ENCODE peak calls at places on chromosomes 3 and 15, in eight cellular contexts. A, P, L, T, I, J, F and W are unnamed samples.

GRCh38 chr3:4837405-4837804 is 141.8 kb upstream of the BHLHE40 start:
- DNase-seq in J (no peak), F (no peak), A (no peak), T (no peak), L (no peak), P (no peak), I (no peak), W (no peak)

GRCh38 chr3:127006781-127007436 is 24.0 kb downstream of the PLXNA1 start:
- DNase-seq in P (no peak), L (no peak), T (no peak), I (no peak), F (no peak), A (no peak), J (no peak), W (peak)

GRCh38 chr3:158509891-158510290 is 61.1 kb upstream of the MLF1 start:
- DNase-seq in A (no peak), F (no peak), T (no peak), L (no peak), P (no peak), I (no peak), J (no peak), W (no peak)

GRCh38 chr3:126746395-126747177 is 42.5 kb downstream of the CHCHD6 start:
- DNase-seq in F (no peak), J (no peak), T (no peak), P (peak), I (no peak), A (no peak), L (peak), W (peak)

GRCh38 chr3:167318306-167318705 is 61.8 kb downstream of the ZBBX start:
- DNase-seq in T (no peak), L (no peak), F (no peak), I (no peak), A (no peak), J (no peak), P (no peak), W (no peak)

GRCh38 chr15:59555696-59556095 is 55.9 kb upstream of the GCNT3 start:
- DNase-seq in I (no peak), J (no peak), F (no peak), A (no peak), L (no peak), T (peak), P (peak), W (peak)

GRCh38 chr3:155792532-155792931 is 13.5 kb downstream of the C3orf33 start:
- DNase-seq in F (no peak), T (no peak), A (no peak), P (no peak), L (no peak), I (no peak), J (no peak), W (no peak)

GRCh38 chr3:13882876-13883275 is 3.0 kb upstream of the WNT7A start:
- DNase-seq in T (no peak), F (no peak), P (no peak), I (no peak), J (no peak), L (no peak), A (no peak), W (no peak)

GRCh38 chr3:26799679-26800317 is 177.2 kb downstream of the LRRC3B start:
- DNase-seq in T (no peak), J (no peak), A (no peak), F (no peak), I (no peak), P (no peak), L (no peak), W (no peak)

GRCh38 chr3:196754215-196754937 is 14.7 kb downstream of the PAK2 start:
- DNase-seq in T (peak), P (no peak), A (no peak), J (no peak), F (no peak), I (no peak), L (peak), W (no peak)

GRCh38 chr15:74441248-74441939 is 7.6 kb upstream of the SEMA7A start:
- DNase-seq in T (no peak), F (no peak), L (no peak), A (no peak), J (no peak), P (no peak), I (no peak), W (no peak)

GRCh38 chr3:16090711-16091110 is 83.8 kb upstream of the GALNT15 start:
- DNase-seq in J (no peak), I (no peak), A (no peak), F (no peak), T (no peak), P (no peak), L (no peak), W (no peak)

GRCh38 chr3:127814325-127814781 is 8.0 kb downstream of the MGLL start:
- DNase-seq in P (no peak), A (no peak), F (no peak), I (no peak), J (no peak), T (peak), L (no peak), W (no peak)

GRCh38 chr15:82122754-82123400 is 77.1 kb upstream of the MEX3B start:
- DNase-seq in P (peak), I (no peak), J (no peak), T (peak), L (peak), F (no peak), A (no peak), W (peak)

GRCh38 chr15:85289677-85290365 is 90.6 kb upstream of the AKAP13 start:
- DNase-seq in I (no peak), A (no peak), F (no peak), P (peak), T (peak), L (peak), J (no peak), W (peak)

GRCh38 chr15:57591822-57592367 is at the start of gene MYZAP:
- DNase-seq in J (no peak), I (peak), L (peak), T (no peak), F (no peak), P (peak), A (peak), W (no peak)

GRCh38 chr3:177692304-177692703 is 495.0 kb upstream of the TBL1XR1 start:
- DNase-seq in L (no peak), F (no peak), J (no peak), A (no peak), I (no peak), T (no peak), P (no peak), W (no peak)

GRCh38 chr3:129686941-129687340 is 80.5 kb upstream of the PLXND1 start:
- DNase-seq in A (no peak), J (no peak), F (no peak), P (no peak), I (no peak), T (peak), L (peak), W (peak)

GRCh38 chr3:98564282-98565005 is 29.0 kb downstream of the CPOX start:
- DNase-seq in I (no peak), F (peak), A (no peak), L (no peak), J (peak), P (no peak), T (no peak), W (no peak)

GRCh38 chr15:57957113-57957512 is 108.4 kb downstream of the ALDH1A2 start:
- DNase-seq in T (no peak), L (no peak), P (peak), J (no peak), A (no peak), I (no peak), F (no peak), W (no peak)

GRCh38 chr3:41683666-41684350 is 278.1 kb downstream of the ULK4 start:
- DNase-seq in J (no peak), L (no peak), F (no peak), I (no peak), A (no peak), T (peak), P (peak), W (peak)

GRCh38 chr15:69820819-69821218 is 276.9 kb downstream of the TLE3 start:
- DNase-seq in P (no peak), J (no peak), F (no peak), I (no peak), L (no peak), T (no peak), A (no peak), W (no peak)

GRCh38 chr3:51799879-51800757 is 21.1 kb upstream of the IQCF6 start:
- DNase-seq in J (no peak), T (peak), L (peak), F (peak), I (no peak), A (peak), P (peak), W (peak)

GRCh38 chr3:148366743-148367410 is 330.8 kb upstream of the AGTR1 start:
- DNase-seq in F (no peak), L (no peak), J (no peak), T (no peak), A (no peak), P (peak), I (no peak), W (peak)

GRCh38 chr15:84868037-84868880 is 16.2 kb upstream of the SLC28A1 start:
- DNase-seq in L (no peak), J (no peak), T (no peak), F (no peak), P (no peak), A (no peak), I (no peak), W (no peak)